ENCODE peak calls at places on chromosome 2, in seven cellular contexts. One of them, this sample, is unnamed.

GRCh38 chr2:101619191-101619591 is 78.3 kb upstream of the MAP4K4 start:
- DNase-seq in stomach: peak
- DNase-seq in esophagus squamous epithelium: no peak
- DNase-seq in adrenal gland: peak
- DNase-seq in heart left ventricle: peak
- DNase-seq in Peyer's patch: peak
- DNase-seq in body of pancreas: peak
- DNase-seq in this sample: no peak

GRCh38 chr2:120576509-120577474 is 158.9 kb upstream of the GLI2 start:
- DNase-seq in adrenal gland: peak
- DNase-seq in stomach: peak
- DNase-seq in heart left ventricle: peak
- DNase-seq in esophagus squamous epithelium: no peak
- DNase-seq in body of pancreas: peak
- DNase-seq in Peyer's patch: no peak
- DNase-seq in this sample: no peak

GRCh38 chr2:79512442-79513401 is at the start of gene CTNNA2:
- DNase-seq in stomach: peak
- DNase-seq in Peyer's patch: no peak
- DNase-seq in body of pancreas: peak
- DNase-seq in adrenal gland: peak
- DNase-seq in esophagus squamous epithelium: no peak
- DNase-seq in heart left ventricle: peak
- DNase-seq in this sample: peak

GRCh38 chr2:43445781-43446180 is 150.1 kb downstream of the THADA start:
- DNase-seq in heart left ventricle: no peak
- DNase-seq in adrenal gland: no peak
- DNase-seq in body of pancreas: no peak
- DNase-seq in esophagus squamous epithelium: no peak
- DNase-seq in stomach: no peak
- DNase-seq in Peyer's patch: no peak
- DNase-seq in this sample: no peak

GRCh38 chr2:119841550-119841949 is 81.8 kb downstream of the PTPN4 start:
- DNase-seq in esophagus squamous epithelium: no peak
- DNase-seq in stomach: no peak
- DNase-seq in body of pancreas: no peak
- DNase-seq in adrenal gland: no peak
- DNase-seq in heart left ventricle: no peak
- DNase-seq in Peyer's patch: no peak
- DNase-seq in this sample: no peak

GRCh38 chr2:127829845-127830246 is 18.9 kb upstream of the WDR33 start:
- DNase-seq in Peyer's patch: peak
- DNase-seq in esophagus squamous epithelium: peak
- DNase-seq in body of pancreas: no peak
- DNase-seq in stomach: peak
- DNase-seq in adrenal gland: no peak
- DNase-seq in heart left ventricle: no peak
- DNase-seq in this sample: no peak

GRCh38 chr2:165305391-165306096 is 66.3 kb downstream of the SCN2A start:
- DNase-seq in adrenal gland: no peak
- DNase-seq in Peyer's patch: no peak
- DNase-seq in body of pancreas: no peak
- DNase-seq in stomach: no peak
- DNase-seq in esophagus squamous epithelium: no peak
- DNase-seq in heart left ventricle: no peak
- DNase-seq in this sample: no peak

GRCh38 chr2:176830362-176830761 is 382.2 kb upstream of the HNRNPA3 start:
- DNase-seq in stomach: no peak
- DNase-seq in adrenal gland: no peak
- DNase-seq in esophagus squamous epithelium: no peak
- DNase-seq in heart left ventricle: no peak
- DNase-seq in Peyer's patch: no peak
- DNase-seq in body of pancreas: no peak
- DNase-seq in this sample: no peak

GRCh38 chr2:30664761-30665358 is 142.4 kb downstream of the CAPN13 start:
- DNase-seq in adrenal gland: no peak
- DNase-seq in esophagus squamous epithelium: no peak
- DNase-seq in stomach: no peak
- DNase-seq in body of pancreas: no peak
- DNase-seq in heart left ventricle: no peak
- DNase-seq in Peyer's patch: no peak
- DNase-seq in this sample: peak

GRCh38 chr2:237529452-237530402 is 36.6 kb upstream of the PRLH start:
- DNase-seq in Peyer's patch: no peak
- DNase-seq in adrenal gland: peak
- DNase-seq in stomach: no peak
- DNase-seq in heart left ventricle: no peak
- DNase-seq in esophagus squamous epithelium: no peak
- DNase-seq in body of pancreas: peak
- DNase-seq in this sample: no peak

GRCh38 chr2:99101697-99102096 is 39.8 kb upstream of the C2orf15 start:
- DNase-seq in body of pancreas: no peak
- DNase-seq in esophagus squamous epithelium: no peak
- DNase-seq in heart left ventricle: no peak
- DNase-seq in stomach: no peak
- DNase-seq in adrenal gland: no peak
- DNase-seq in Peyer's patch: no peak
- DNase-seq in this sample: no peak

GRCh38 chr2:120195575-120195974 is 27.6 kb downstream of the TMEM185B start:
- DNase-seq in adrenal gland: no peak
- DNase-seq in heart left ventricle: no peak
- DNase-seq in body of pancreas: no peak
- DNase-seq in Peyer's patch: no peak
- DNase-seq in esophagus squamous epithelium: no peak
- DNase-seq in stomach: no peak
- DNase-seq in this sample: no peak

GRCh38 chr2:232444409-232445148 is 11.4 kb upstream of the ALPI start:
- DNase-seq in stomach: peak
- DNase-seq in esophagus squamous epithelium: no peak
- DNase-seq in adrenal gland: peak
- DNase-seq in body of pancreas: peak
- DNase-seq in Peyer's patch: peak
- DNase-seq in heart left ventricle: no peak
- DNase-seq in this sample: peak

GRCh38 chr2:219871396-219871795 is 244.0 kb downstream of the SLC4A3 start:
- DNase-seq in body of pancreas: no peak
- DNase-seq in adrenal gland: no peak
- DNase-seq in stomach: no peak
- DNase-seq in esophagus squamous epithelium: no peak
- DNase-seq in Peyer's patch: no peak
- DNase-seq in heart left ventricle: no peak
- DNase-seq in this sample: no peak

GRCh38 chr2:99485824-99486223 is 4.0 kb downstream of the REV1 start:
- DNase-seq in adrenal gland: peak
- DNase-seq in esophagus squamous epithelium: no peak
- DNase-seq in heart left ventricle: no peak
- DNase-seq in body of pancreas: no peak
- DNase-seq in Peyer's patch: no peak
- DNase-seq in stomach: no peak
- DNase-seq in this sample: no peak

GRCh38 chr2:222017232-222017631 is 281.6 kb downstream of the PAX3 start:
- DNase-seq in esophagus squamous epithelium: no peak
- DNase-seq in Peyer's patch: no peak
- DNase-seq in body of pancreas: no peak
- DNase-seq in stomach: no peak
- DNase-seq in adrenal gland: no peak
- DNase-seq in heart left ventricle: no peak
- DNase-seq in this sample: no peak

GRCh38 chr2:154577390-154577789 is 121.1 kb upstream of the KCNJ3 start:
- DNase-seq in Peyer's patch: no peak
- DNase-seq in adrenal gland: no peak
- DNase-seq in body of pancreas: no peak
- DNase-seq in heart left ventricle: no peak
- DNase-seq in esophagus squamous epithelium: no peak
- DNase-seq in stomach: no peak
- DNase-seq in this sample: no peak

DNA sequence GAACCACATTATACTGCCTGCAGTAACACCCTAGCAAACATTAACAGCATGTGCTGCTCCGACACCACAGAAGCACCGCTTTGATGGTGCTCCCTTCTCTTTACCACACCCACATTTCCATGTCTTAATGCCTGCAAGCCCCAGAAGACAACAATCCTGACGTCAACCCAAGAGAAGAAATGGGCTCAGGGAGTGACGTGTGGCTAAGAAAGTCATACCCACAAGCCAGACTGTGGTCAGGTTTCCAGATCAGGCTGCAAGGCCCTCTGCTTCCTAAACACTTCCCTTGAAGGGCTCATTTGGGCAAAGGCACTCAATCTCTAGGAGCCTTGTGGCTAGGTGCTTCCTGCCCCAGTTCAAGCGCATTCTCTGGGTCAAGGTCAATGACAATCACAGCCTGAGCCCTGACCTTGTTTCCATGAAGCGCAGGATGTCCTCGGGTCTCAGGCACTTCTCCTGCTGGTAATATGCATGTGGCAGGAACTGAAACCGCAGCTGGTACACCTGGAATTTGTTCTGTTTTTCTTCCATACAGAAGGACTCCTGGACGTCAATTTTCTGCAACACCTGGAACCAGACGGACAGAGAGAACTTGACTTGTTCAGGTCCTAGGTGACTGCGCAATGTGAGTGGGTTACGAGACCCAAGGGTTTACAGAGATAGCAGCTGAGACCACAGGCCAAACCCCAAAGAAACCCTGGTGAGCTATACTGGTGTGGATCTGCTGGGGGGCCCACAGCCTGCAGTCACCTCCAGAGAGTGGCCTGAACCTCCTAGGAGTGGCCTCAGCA is 67.2 kb downstream of the POLR1A start:
- DNase-seq in stomach: peak
- DNase-seq in body of pancreas: peak
- DNase-seq in Peyer's patch: peak
- DNase-seq in esophagus squamous epithelium: no peak
- DNase-seq in heart left ventricle: no peak
- DNase-seq in adrenal gland: no peak
- DNase-seq in this sample: no peak
- TF ChIP-seq POLR2A in stomach: no peak
- TF ChIP-seq POLR2A in body of pancreas: no peak
- TF ChIP-seq POLR2A in Peyer's patch: no peak
- TF ChIP-seq POLR2A in esophagus squamous epithelium: no peak
- TF ChIP-seq POLR2A in heart left ventricle: peak
- TF ChIP-seq POLR2A in adrenal gland: no peak
- TF ChIP-seq POLR2A in this sample: no peak

GRCh38 chr2:73970850-73971471 is 13.7 kb upstream of the TET3 start:
- DNase-seq in adrenal gland: peak
- DNase-seq in esophagus squamous epithelium: no peak
- DNase-seq in Peyer's patch: peak
- DNase-seq in stomach: peak
- DNase-seq in heart left ventricle: peak
- DNase-seq in body of pancreas: peak
- DNase-seq in this sample: no peak
- TF ChIP-seq POLR2A in adrenal gland: no peak
- TF ChIP-seq POLR2A in esophagus squamous epithelium: no peak
- TF ChIP-seq POLR2A in Peyer's patch: no peak
- TF ChIP-seq POLR2A in stomach: no peak
- TF ChIP-seq POLR2A in heart left ventricle: no peak
- TF ChIP-seq POLR2A in body of pancreas: no peak
- TF ChIP-seq POLR2A in this sample: no peak

GRCh38 chr2:73113634-73113958 is 848 bp upstream of the RAB11FIP5 start:
- DNase-seq in heart left ventricle: no peak
- DNase-seq in body of pancreas: no peak
- DNase-seq in adrenal gland: no peak
- DNase-seq in Peyer's patch: no peak
- DNase-seq in stomach: no peak
- DNase-seq in esophagus squamous epithelium: no peak
- DNase-seq in this sample: no peak

GRCh38 chr2:73110622-73111299 is 2.0 kb downstream of the RAB11FIP5 start:
- DNase-seq in adrenal gland: no peak
- DNase-seq in heart left ventricle: no peak
- DNase-seq in Peyer's patch: no peak
- DNase-seq in body of pancreas: no peak
- DNase-seq in stomach: no peak
- DNase-seq in esophagus squamous epithelium: no peak
- DNase-seq in this sample: no peak

GRCh38 chr2:73112913-73113633 is at the start of gene RAB11FIP5:
- DNase-seq in esophagus squamous epithelium: no peak
- DNase-seq in Peyer's patch: peak
- DNase-seq in adrenal gland: peak
- DNase-seq in body of pancreas: peak
- DNase-seq in heart left ventricle: peak
- DNase-seq in stomach: peak
- DNase-seq in this sample: peak

GRCh38 chr2:73111300-73112025 is 1.3 kb downstream of the RAB11FIP5 start:
- DNase-seq in heart left ventricle: no peak
- DNase-seq in adrenal gland: peak
- DNase-seq in esophagus squamous epithelium: no peak
- DNase-seq in body of pancreas: peak
- DNase-seq in Peyer's patch: peak
- DNase-seq in stomach: peak
- DNase-seq in this sample: peak

GRCh38 chr2:73112026-73112912 is 479 bp downstream of the RAB11FIP5 start:
- DNase-seq in esophagus squamous epithelium: no peak
- DNase-seq in stomach: peak
- DNase-seq in Peyer's patch: peak
- DNase-seq in adrenal gland: peak
- DNase-seq in heart left ventricle: no peak
- DNase-seq in body of pancreas: peak
- DNase-seq in this sample: no peak
- TF ChIP-seq POLR2A in esophagus squamous epithelium: peak
- TF ChIP-seq POLR2A in stomach: no peak
- TF ChIP-seq POLR2A in Peyer's patch: no peak
- TF ChIP-seq POLR2A in adrenal gland: peak
- TF ChIP-seq POLR2A in heart left ventricle: peak
- TF ChIP-seq POLR2A in body of pancreas: peak
- TF ChIP-seq POLR2A in this sample: peak

GRCh38 chr2:145012214-145012670 is 492.3 kb upstream of the ZEB2 start:
- DNase-seq in stomach: no peak
- DNase-seq in adrenal gland: no peak
- DNase-seq in heart left ventricle: no peak
- DNase-seq in Peyer's patch: no peak
- DNase-seq in esophagus squamous epithelium: no peak
- DNase-seq in body of pancreas: no peak
- DNase-seq in this sample: no peak
- TF ChIP-seq POLR2A in stomach: no peak
- TF ChIP-seq POLR2A in adrenal gland: no peak
- TF ChIP-seq POLR2A in heart left ventricle: no peak
- TF ChIP-seq POLR2A in Peyer's patch: no peak
- TF ChIP-seq POLR2A in esophagus squamous epithelium: no peak
- TF ChIP-seq POLR2A in body of pancreas: no peak
- TF ChIP-seq POLR2A in this sample: no peak

DNA sequence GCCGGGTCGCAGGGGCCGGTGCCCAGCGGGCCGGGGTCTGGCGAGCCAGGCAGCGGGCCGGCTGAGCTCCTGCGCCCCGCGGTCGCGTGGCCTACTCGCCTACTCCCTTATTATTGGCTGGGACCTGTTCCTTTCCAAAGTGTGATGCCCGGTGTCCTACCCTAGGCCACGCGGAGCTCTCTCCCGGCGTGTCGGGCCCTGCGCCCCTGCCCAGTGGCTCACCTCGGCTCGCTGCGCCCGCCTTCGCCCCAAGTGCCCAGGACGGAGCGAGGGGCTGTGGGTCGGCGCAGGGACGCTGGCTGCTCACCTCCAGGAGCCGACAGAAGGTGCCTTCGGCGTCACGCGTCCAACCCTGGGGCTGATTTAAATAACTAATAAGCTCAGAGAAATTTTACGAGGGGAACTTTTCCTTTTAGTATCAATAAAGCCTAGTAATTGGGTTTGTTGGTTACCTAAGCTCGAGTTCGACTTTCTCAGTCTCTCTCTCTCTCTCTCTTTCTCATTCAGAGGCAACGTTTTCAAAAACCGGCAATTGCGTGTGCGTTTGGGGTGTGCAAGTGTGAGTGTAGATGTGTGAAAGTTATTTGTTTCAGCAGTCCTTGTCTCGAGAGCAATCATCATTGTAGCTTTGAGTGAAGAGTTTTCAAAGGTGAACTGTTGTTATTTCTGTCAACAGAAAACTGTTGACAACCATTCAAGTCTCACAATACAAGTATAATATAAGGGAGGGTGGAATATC is 7.0 kb upstream of the SATB2 start:
- DNase-seq in adrenal gland: no peak
- DNase-seq in heart left ventricle: no peak
- DNase-seq in body of pancreas: no peak
- DNase-seq in esophagus squamous epithelium: no peak
- DNase-seq in Peyer's patch: no peak
- DNase-seq in stomach: no peak
- DNase-seq in this sample: no peak
- TF ChIP-seq POLR2A in adrenal gland: no peak
- TF ChIP-seq POLR2A in heart left ventricle: no peak
- TF ChIP-seq POLR2A in body of pancreas: no peak
- TF ChIP-seq POLR2A in esophagus squamous epithelium: no peak
- TF ChIP-seq POLR2A in Peyer's patch: no peak
- TF ChIP-seq POLR2A in stomach: no peak
- TF ChIP-seq POLR2A in this sample: no peak